ENCODE peak calls at places on chromosomes 3 and 15, in nine cellular contexts. L is upper lobe of left lung, R is HepG2, K is tibial nerve, B is suprapubic skin, A is transverse colon, V is stomach, P is ovary, H is K562. G is an unnamed sample. For H3K4me1, the result is how much of the 10 kb centered on the place peaks cover.

GRCh38 chr3:144358191-144358590 is 386.6 kb downstream of the DIPK2A start:
- DNase-seq in L (no peak), R (no peak), K (no peak), B (no peak), A (no peak), V (no peak), P (no peak), H (no peak), G (no peak)

GRCh38 chr15:92807971-92808571 is 92.1 kb upstream of the CHD2 start:
- DNase-seq in L (peak), R (no peak), K (peak), B (peak), A (peak), V (no peak), P (peak), H (peak), G (no peak)

GRCh38 chr3:13414040-13414729 is 5.9 kb downstream of the NUP210 start:
- DNase-seq in L (peak), R (no peak), K (peak), B (no peak), A (peak), V (peak), P (no peak), H (no peak), G (no peak)

GRCh38 chr15:29889545-29890329 is 67.5 kb upstream of the TJP1 start:
- DNase-seq in L (no peak), R (no peak), K (no peak), B (no peak), A (no peak), V (no peak), P (no peak), H (no peak), G (no peak)

GRCh38 chr3:56860351-56860750 is 58.6 kb upstream of the ARHGEF3 start:
- DNase-seq in L (no peak), R (no peak), K (no peak), B (no peak), A (no peak), V (no peak), P (no peak), H (no peak), G (no peak)

GRCh38 chr3:197371521-197372075 is 73.2 kb upstream of the DLG1 start:
- DNase-seq in L (no peak), R (no peak), K (no peak), B (peak), A (no peak), V (no peak), P (no peak), H (no peak), G (no peak)

GRCh38 chr3:111737712-111738097 is 121.4 kb upstream of the PHLDB2 start:
- DNase-seq in L (peak), R (peak), K (peak), B (no peak), A (peak), V (peak), P (peak), H (no peak), G (peak)

GRCh38 chr15:28961391-28961790 is 75.6 kb downstream of the APBA2 start:
- DNase-seq in L (no peak), R (no peak), K (no peak), B (no peak), A (no peak), V (no peak), P (no peak), H (no peak), G (peak)

GRCh38 chr15:36401586-36401966 is 177.8 kb upstream of the CDIN1 start:
- DNase-seq in L (no peak), R (no peak), K (no peak), B (no peak), A (no peak), V (no peak), P (no peak), H (no peak), G (no peak)

GRCh38 chr3:13403818-13404216 is 16.3 kb downstream of the NUP210 start:
- DNase-seq in L (no peak), R (no peak), K (no peak), B (no peak), A (no peak), V (no peak), P (no peak), H (no peak), G (no peak)

GRCh38 chr15:47506543-47507090 is 210.7 kb upstream of the SEMA6D start:
- DNase-seq in L (no peak), R (no peak), K (no peak), B (no peak), A (no peak), V (no peak), P (no peak), H (no peak), G (no peak)

GRCh38 chr3:112778298-112779008 is 68.2 kb downstream of the CD200R1L start:
- DNase-seq in L (no peak), R (no peak), K (no peak), B (no peak), A (no peak), V (no peak), P (no peak), H (no peak), G (no peak)

GRCh38 chr3:59609967-59610366 is 560.1 kb upstream of the CFAP20DC start:
- DNase-seq in L (no peak), R (no peak), K (peak), B (no peak), A (no peak), V (no peak), P (no peak), H (no peak), G (peak)

GRCh38 chr15:71002321-71002720 is 109.7 kb downstream of the LRRC49 start:
- DNase-seq in L (no peak), R (no peak), K (no peak), B (no peak), A (no peak), V (no peak), P (no peak), H (no peak), G (no peak)

GRCh38 chr15:76169013-76169412 is 109.2 kb downstream of the TMEM266 start:
- DNase-seq in L (no peak), R (no peak), K (no peak), B (no peak), A (no peak), V (no peak), P (no peak), H (peak), G (no peak)

GRCh38 chr3:30890907-30891306 is 3.6 kb downstream of the GADL1 start:
- DNase-seq in L (no peak), R (no peak), K (no peak), B (no peak), A (no peak), V (no peak), P (no peak), H (no peak), G (no peak)

GRCh38 chr3:41026394-41027177 is 172.7 kb upstream of the CTNNB1 start:
- DNase-seq in L (peak), R (peak), K (peak), B (no peak), A (peak), V (no peak), P (peak), H (peak), G (peak)

GRCh38 chr15:90749754-90750153 is 32.6 kb downstream of the BLM start:
- DNase-seq in L (no peak), R (no peak), K (no peak), B (no peak), A (no peak), V (no peak), P (no peak), H (no peak), G (no peak)

GRCh38 chr15:20341901-20342605 is 199.5 kb downstream of the GOLGA6L6 start:
- DNase-seq in L (peak), R (no peak), K (no peak), B (peak), A (peak), V (peak), P (peak), H (no peak), G (peak)

GRCh38 chr3:23864954-23865353 is 51.8 kb downstream of the NKIRAS1 start:
- DNase-seq in L (no peak), R (no peak), K (no peak), B (no peak), A (no peak), V (no peak), P (peak), H (no peak), G (no peak)

GRCh38 chr3:45548724-45549123 is 45.8 kb upstream of the LIMD1 start:
- DNase-seq in L (no peak), R (no peak), K (no peak), B (no peak), A (no peak), V (no peak), P (no peak), H (no peak), G (no peak)
- H3K4me1 ChIP-seq in L (half or more), R (under half), K (under half), B (half or more), A (under half), V (half or more), P (under half), H (under half), G (under half)

GRCh38 chr15:22980189-22981136 is at the start of gene CYFIP1:
- DNase-seq in L (peak), R (peak), K (peak), B (peak), A (peak), V (peak), P (peak), H (peak), G (peak)
- TF ChIP-seq EP300 in L (peak), R (no peak), K (no peak), B (no peak), A (no peak), V (no peak), P (no peak), H (no peak), G (no peak)

DNA sequence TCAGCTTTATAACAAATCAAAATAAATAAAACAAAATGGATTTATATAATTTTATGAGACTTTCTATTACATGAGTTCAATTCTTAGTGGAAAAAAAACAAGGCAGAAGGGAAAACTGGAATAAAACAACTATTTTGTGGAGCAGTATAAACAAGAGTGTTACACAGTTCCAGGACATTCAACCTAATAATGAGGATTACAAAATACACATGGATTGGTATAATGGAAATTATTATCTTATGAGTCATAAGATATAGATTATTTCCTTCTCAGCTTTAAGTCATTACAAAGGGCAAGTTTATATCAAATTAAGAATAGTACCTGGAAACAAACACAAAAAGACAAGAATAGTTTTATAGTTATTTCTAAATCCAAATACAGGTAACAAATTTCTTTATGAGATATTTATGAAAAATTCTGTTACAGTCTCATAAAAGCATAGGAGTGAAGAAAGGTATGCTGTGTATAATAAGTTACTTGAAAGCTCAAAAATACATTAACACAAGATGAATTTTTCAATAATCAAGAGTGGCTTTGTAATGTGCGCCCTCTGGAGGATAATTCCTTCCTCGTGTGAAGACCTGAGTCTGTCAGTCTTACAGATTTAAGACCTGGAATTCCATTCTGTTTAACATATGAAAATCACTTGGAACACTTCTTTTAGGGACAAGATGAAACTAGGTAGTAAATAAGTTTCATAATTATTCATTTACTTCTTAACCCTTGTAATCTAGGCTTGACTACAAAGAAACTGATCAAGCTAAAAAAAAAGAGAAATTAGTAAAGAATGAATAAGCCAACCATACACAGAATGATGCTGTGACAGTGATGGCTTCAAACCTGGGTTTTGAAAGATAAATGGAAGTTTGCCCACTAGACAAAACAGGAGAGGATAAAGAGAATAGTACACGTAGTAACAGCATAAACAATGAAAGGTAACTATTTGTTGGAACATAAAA is 9.5 kb downstream of the COPS2 start:
- DNase-seq in L (peak), R (peak), K (peak), B (no peak), A (no peak), V (no peak), P (no peak), H (peak), G (no peak)
- H3K4me1 ChIP-seq in L (under half), R (under half), K (under half), B (under half), A (under half), V (half or more), P (under half), H (under half), G (under half)

GRCh38 chr15:69909719-69910444 is 187.8 kb downstream of the TLE3 start:
- DNase-seq in L (no peak), R (no peak), K (no peak), B (no peak), A (no peak), V (no peak), P (no peak), H (peak), G (no peak)
- TF ChIP-seq EP300 in L (no peak), R (no peak), K (no peak), B (no peak), A (no peak), V (no peak), P (no peak), H (no peak), G (no peak)

GRCh38 chr3:5143459-5143858 is 21.4 kb downstream of the ARL8B start:
- DNase-seq in L (no peak), R (no peak), K (no peak), B (no peak), A (no peak), V (no peak), P (no peak), H (no peak), G (no peak)
- H3K4me1 ChIP-seq in L (under half), R (under half), K (under half), B (half or more), A (under half), V (half or more), P (under half), H (under half), G (under half)

GRCh38 chr3:85572426-85572825 is 613.6 kb downstream of the CADM2 start:
- DNase-seq in L (no peak), R (no peak), K (no peak), B (no peak), A (no peak), V (no peak), P (no peak), H (no peak), G (no peak)

GRCh38 chr3:85572978-85573377 is 614.2 kb downstream of the CADM2 start:
- DNase-seq in L (no peak), R (no peak), K (no peak), B (no peak), A (no peak), V (no peak), P (no peak), H (no peak), G (no peak)

GRCh38 chr3:85574306-85574705 is 615.5 kb downstream of the CADM2 start:
- DNase-seq in L (no peak), R (no peak), K (no peak), B (no peak), A (no peak), V (no peak), P (no peak), H (no peak), G (no peak)

GRCh38 chr3:85571835-85572234 is 613.0 kb downstream of the CADM2 start:
- DNase-seq in L (no peak), R (peak), K (no peak), B (no peak), A (no peak), V (no peak), P (no peak), H (no peak), G (no peak)

DNA sequence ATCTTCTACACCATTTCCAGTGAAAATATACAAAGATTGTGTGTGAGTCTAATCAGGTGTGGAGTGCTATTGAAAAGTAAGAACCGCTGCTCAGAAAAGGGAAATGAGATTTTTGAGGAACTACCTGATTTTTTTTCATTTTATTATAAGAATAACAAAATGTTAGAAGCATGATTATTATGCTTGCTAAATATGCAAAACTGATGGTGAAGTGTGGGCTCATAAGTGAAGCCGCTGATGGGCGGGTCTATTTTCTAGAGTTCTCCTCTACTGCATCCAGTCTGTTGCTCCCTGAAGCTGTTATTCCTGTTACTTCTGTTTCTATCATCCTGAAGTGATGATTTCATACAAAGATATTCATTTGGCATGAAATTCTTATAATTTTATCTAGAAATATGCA is 612.0 kb downstream of the CADM2 start:
- DNase-seq in L (no peak), R (no peak), K (no peak), B (no peak), A (no peak), V (no peak), P (no peak), H (no peak), G (no peak)
- TF ChIP-seq EP300 in L (no peak), R (no peak), K (no peak), B (no peak), A (no peak), V (no peak), P (no peak), H (no peak), G (no peak)

DNA sequence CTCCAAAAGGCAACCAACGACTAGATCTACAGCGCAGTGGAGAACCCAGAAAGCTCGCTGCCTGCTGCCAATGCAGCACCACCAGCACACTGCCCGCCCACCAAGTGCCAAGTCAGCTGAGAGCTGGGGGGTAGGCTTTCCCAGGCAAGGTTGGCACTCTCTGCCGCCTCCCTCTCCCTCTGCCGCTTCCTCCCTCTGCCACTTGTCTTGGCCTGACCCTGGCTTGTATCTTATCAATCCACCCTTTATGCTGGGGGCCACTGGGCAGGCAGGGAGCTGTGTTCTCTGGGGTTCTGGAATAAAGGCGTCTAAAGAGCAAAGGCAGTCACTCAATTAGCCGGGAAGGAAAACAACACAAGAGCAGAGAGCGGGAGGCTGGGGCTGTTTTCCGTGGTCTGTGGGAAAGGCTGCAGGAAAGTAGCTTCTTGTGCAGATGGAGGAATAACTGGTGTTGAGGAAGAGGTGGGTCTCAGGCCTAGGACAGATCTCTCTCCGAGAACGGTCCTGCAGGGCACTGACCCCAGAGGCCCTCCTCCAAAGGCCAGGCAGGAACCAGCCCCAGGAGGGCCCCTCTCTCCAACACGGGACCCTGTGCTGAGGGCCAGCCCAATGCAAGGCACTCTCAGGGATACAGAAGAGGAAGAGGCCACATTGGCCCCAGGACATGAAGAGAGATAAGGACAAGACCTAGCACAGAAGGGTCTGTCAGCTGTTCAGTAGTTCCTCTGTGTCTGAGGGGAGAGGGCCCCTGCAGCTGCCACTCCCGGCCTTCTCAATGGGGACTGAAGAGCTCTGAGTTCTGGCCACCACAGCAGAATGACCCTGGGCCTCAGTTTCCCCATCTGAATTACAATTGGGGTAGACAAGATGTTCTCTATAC is 30.8 kb downstream of the ACSBG1 start:
- DNase-seq in L (peak), R (no peak), K (no peak), B (peak), A (no peak), V (peak), P (no peak), H (no peak), G (no peak)
- H3K4me1 ChIP-seq in L (under half), R (under half), K (under half), B (under half), A (under half), V (under half), P (under half), H (under half), G (under half)

GRCh38 chr15:58213587-58214360 is 75.6 kb downstream of the AQP9 start:
- DNase-seq in L (no peak), R (no peak), K (no peak), B (no peak), A (no peak), V (no peak), P (no peak), H (no peak), G (no peak)

GRCh38 chr15:58214941-58215340 is 76.8 kb downstream of the AQP9 start:
- DNase-seq in L (no peak), R (no peak), K (no peak), B (no peak), A (no peak), V (no peak), P (no peak), H (no peak), G (no peak)

GRCh38 chr15:58212909-58213526 is 74.8 kb downstream of the AQP9 start:
- DNase-seq in L (no peak), R (peak), K (no peak), B (no peak), A (no peak), V (no peak), P (no peak), H (peak), G (no peak)
- TF ChIP-seq EP300 in L (no peak), R (no peak), K (no peak), B (no peak), A (no peak), V (no peak), P (no peak), H (no peak), G (no peak)

GRCh38 chr3:50154476-50154839 is 666 bp upstream of the SEMA3F start:
- DNase-seq in L (no peak), R (no peak), K (no peak), B (no peak), A (no peak), V (no peak), P (no peak), H (peak), G (no peak)
- H3K4me1 ChIP-seq in L (half or more), R (half or more), K (under half), B (half or more), A (half or more), V (half or more), P (under half), H (under half), G (under half)

GRCh38 chr15:63605816-63606215 is 8.6 kb downstream of the FBXL22 start:
- DNase-seq in L (no peak), R (no peak), K (no peak), B (no peak), A (peak), V (no peak), P (no peak), H (no peak), G (no peak)
- TF ChIP-seq EP300 in L (no peak), R (no peak), K (no peak), B (no peak), A (no peak), V (no peak), P (no peak), H (no peak), G (no peak)

G was measured in sigmoid colon.